ENCODE peak calls at places on chromosomes 5 and 9, in eight cellular contexts. One of them, this sample, is unnamed.

GRCh38 chr9:77707696-77708095 is 59.6 kb upstream of the GNA14 start:
- DNase-seq in cardiac muscle cell: no peak
- DNase-seq in endodermal cell: no peak
- DNase-seq in prostate gland: no peak
- DNase-seq in psoas muscle: peak; percentile 80
- DNase-seq in aorta: peak; percentile 88
- DNase-seq in astrocyte: peak; percentile 100
- DNase-seq in upper lobe of right lung: no peak
- DNase-seq in this sample: peak; percentile 67

GRCh38 chr5:56696900-56697299 is 118.4 kb upstream of the MAP3K1 start:
- DNase-seq in cardiac muscle cell: no peak
- DNase-seq in endodermal cell: no peak
- DNase-seq in prostate gland: no peak
- DNase-seq in psoas muscle: no peak
- DNase-seq in aorta: no peak
- DNase-seq in astrocyte: no peak
- DNase-seq in upper lobe of right lung: no peak
- DNase-seq in this sample: no peak

GRCh38 chr9:70257991-70258691 is 637 bp upstream of the SMC5 start:
- DNase-seq in cardiac muscle cell: peak; percentile 52
- DNase-seq in endodermal cell: peak; percentile 83
- DNase-seq in prostate gland: peak; percentile 78
- DNase-seq in psoas muscle: no peak
- DNase-seq in aorta: no peak
- DNase-seq in astrocyte: peak; percentile 57
- DNase-seq in upper lobe of right lung: peak; percentile 88
- DNase-seq in this sample: no peak

GRCh38 chr5:66015296-66015960 is 89.1 kb downstream of the ERBIN start:
- DNase-seq in cardiac muscle cell: no peak
- DNase-seq in endodermal cell: no peak
- DNase-seq in prostate gland: no peak
- DNase-seq in psoas muscle: no peak
- DNase-seq in aorta: no peak
- DNase-seq in astrocyte: no peak
- DNase-seq in upper lobe of right lung: no peak
- DNase-seq in this sample: no peak

GRCh38 chr9:132239999-132240859 is 78.4 kb downstream of the NTNG2 start:
- DNase-seq in cardiac muscle cell: peak; percentile 72
- DNase-seq in endodermal cell: peak; percentile 51
- DNase-seq in prostate gland: no peak
- DNase-seq in psoas muscle: peak; percentile 48
- DNase-seq in aorta: no peak
- DNase-seq in astrocyte: no peak
- DNase-seq in upper lobe of right lung: peak; percentile 64
- DNase-seq in this sample: no peak

GRCh38 chr5:57181151-57181550 is 7.3 kb downstream of the GPBP1 start:
- DNase-seq in cardiac muscle cell: no peak
- DNase-seq in endodermal cell: no peak
- DNase-seq in prostate gland: no peak
- DNase-seq in psoas muscle: no peak
- DNase-seq in aorta: no peak
- DNase-seq in astrocyte: no peak
- DNase-seq in upper lobe of right lung: no peak
- DNase-seq in this sample: no peak

GRCh38 chr9:97600531-97601227 is 32.5 kb downstream of the TSTD2 start:
- DNase-seq in cardiac muscle cell: no peak
- DNase-seq in endodermal cell: no peak
- DNase-seq in prostate gland: no peak
- DNase-seq in psoas muscle: no peak
- DNase-seq in aorta: no peak
- DNase-seq in astrocyte: no peak
- DNase-seq in upper lobe of right lung: no peak
- DNase-seq in this sample: no peak

GRCh38 chr5:142395334-142395733 is 70.5 kb upstream of the SPRY4 start:
- DNase-seq in cardiac muscle cell: no peak
- DNase-seq in endodermal cell: no peak
- DNase-seq in prostate gland: no peak
- DNase-seq in psoas muscle: no peak
- DNase-seq in aorta: no peak
- DNase-seq in astrocyte: no peak
- DNase-seq in upper lobe of right lung: no peak
- DNase-seq in this sample: no peak

GRCh38 chr5:130529716-130530485 is 625.6 kb downstream of the CHSY3 start:
- DNase-seq in cardiac muscle cell: no peak
- DNase-seq in endodermal cell: no peak
- DNase-seq in prostate gland: no peak
- DNase-seq in psoas muscle: no peak
- DNase-seq in aorta: no peak
- DNase-seq in astrocyte: no peak
- DNase-seq in upper lobe of right lung: peak; percentile 65
- DNase-seq in this sample: no peak

GRCh38 chr5:35717718-35718117 is 100.1 kb downstream of the SPEF2 start:
- DNase-seq in cardiac muscle cell: no peak
- DNase-seq in endodermal cell: peak; percentile 48
- DNase-seq in prostate gland: no peak
- DNase-seq in psoas muscle: no peak
- DNase-seq in aorta: no peak
- DNase-seq in astrocyte: no peak
- DNase-seq in upper lobe of right lung: no peak
- DNase-seq in this sample: no peak

GRCh38 chr5:32233220-32233695 is 59.1 kb upstream of the GOLPH3 start:
- DNase-seq in cardiac muscle cell: no peak
- DNase-seq in endodermal cell: no peak
- DNase-seq in prostate gland: no peak
- DNase-seq in psoas muscle: no peak
- DNase-seq in aorta: no peak
- DNase-seq in astrocyte: no peak
- DNase-seq in upper lobe of right lung: no peak
- DNase-seq in this sample: no peak
- H3K27ac ChIP-seq in cardiac muscle cell: no peak overlapping the region
- H3K27ac ChIP-seq in endodermal cell: no peak overlapping the region
- H3K27ac ChIP-seq in prostate gland: peak overlapping the region; percentile 91
- H3K27ac ChIP-seq in psoas muscle: no peak overlapping the region
- H3K27ac ChIP-seq in aorta: no peak overlapping the region
- H3K27ac ChIP-seq in astrocyte: peak overlapping the region; percentile 66
- H3K27ac ChIP-seq in upper lobe of right lung: peak overlapping the region; percentile 63
- H3K27ac ChIP-seq in this sample: peak overlapping the region; percentile 14

GRCh38 chr5:14174235-14174636 is 31.1 kb downstream of the TRIO start:
- DNase-seq in cardiac muscle cell: peak; percentile 42
- DNase-seq in endodermal cell: peak; percentile 80
- DNase-seq in prostate gland: no peak
- DNase-seq in psoas muscle: no peak
- DNase-seq in aorta: no peak
- DNase-seq in astrocyte: no peak
- DNase-seq in upper lobe of right lung: no peak
- DNase-seq in this sample: no peak
- H3K4me1 ChIP-seq in cardiac muscle cell: peaks cover 56% of the 10 kb centered on the region
- H3K4me1 ChIP-seq in endodermal cell: peaks cover 15% of the 10 kb centered on the region
- H3K4me1 ChIP-seq in prostate gland: no peaks in the 10 kb centered on the region
- H3K4me1 ChIP-seq in psoas muscle: peaks cover 62% of the 10 kb centered on the region
- H3K4me1 ChIP-seq in aorta: peaks cover 8% of the 10 kb centered on the region
- H3K4me1 ChIP-seq in astrocyte: peaks cover 69% of the 10 kb centered on the region
- H3K4me1 ChIP-seq in upper lobe of right lung: peaks cover 49% of the 10 kb centered on the region
- H3K4me1 ChIP-seq in this sample: peaks cover 13% of the 10 kb centered on the region

GRCh38 chr5:59830801-59831200 is 62.7 kb downstream of the PDE4D start:
- DNase-seq in cardiac muscle cell: no peak
- DNase-seq in endodermal cell: no peak
- DNase-seq in prostate gland: no peak
- DNase-seq in psoas muscle: no peak
- DNase-seq in aorta: no peak
- DNase-seq in astrocyte: no peak
- DNase-seq in upper lobe of right lung: no peak
- DNase-seq in this sample: no peak

GRCh38 chr5:59829389-59829788 is 64.1 kb downstream of the PDE4D start:
- DNase-seq in cardiac muscle cell: no peak
- DNase-seq in endodermal cell: no peak
- DNase-seq in prostate gland: no peak
- DNase-seq in psoas muscle: no peak
- DNase-seq in aorta: no peak
- DNase-seq in astrocyte: peak; percentile 94
- DNase-seq in upper lobe of right lung: no peak
- DNase-seq in this sample: no peak

GRCh38 chr5:59828623-59829022 is 64.9 kb downstream of the PDE4D start:
- DNase-seq in cardiac muscle cell: no peak
- DNase-seq in endodermal cell: no peak
- DNase-seq in prostate gland: no peak
- DNase-seq in psoas muscle: no peak
- DNase-seq in aorta: no peak
- DNase-seq in astrocyte: peak; percentile 83
- DNase-seq in upper lobe of right lung: no peak
- DNase-seq in this sample: no peak

GRCh38 chr5:59831341-59831989 is 62.1 kb downstream of the PDE4D start:
- DNase-seq in cardiac muscle cell: no peak
- DNase-seq in endodermal cell: no peak
- DNase-seq in prostate gland: no peak
- DNase-seq in psoas muscle: no peak
- DNase-seq in aorta: no peak
- DNase-seq in astrocyte: peak; percentile 53
- DNase-seq in upper lobe of right lung: no peak
- DNase-seq in this sample: no peak

GRCh38 chr5:59829922-59830321 is 63.6 kb downstream of the PDE4D start:
- DNase-seq in cardiac muscle cell: no peak
- DNase-seq in endodermal cell: no peak
- DNase-seq in prostate gland: no peak
- DNase-seq in psoas muscle: no peak
- DNase-seq in aorta: no peak
- DNase-seq in astrocyte: no peak
- DNase-seq in upper lobe of right lung: no peak
- DNase-seq in this sample: no peak
- H3K27ac ChIP-seq in cardiac muscle cell: no peak overlapping the region
- H3K27ac ChIP-seq in endodermal cell: no peak overlapping the region
- H3K27ac ChIP-seq in prostate gland: no peak overlapping the region
- H3K27ac ChIP-seq in psoas muscle: no peak overlapping the region
- H3K27ac ChIP-seq in aorta: no peak overlapping the region
- H3K27ac ChIP-seq in astrocyte: peak overlapping the region; percentile 13
- H3K27ac ChIP-seq in upper lobe of right lung: no peak overlapping the region
- H3K27ac ChIP-seq in this sample: no peak overlapping the region

DNA sequence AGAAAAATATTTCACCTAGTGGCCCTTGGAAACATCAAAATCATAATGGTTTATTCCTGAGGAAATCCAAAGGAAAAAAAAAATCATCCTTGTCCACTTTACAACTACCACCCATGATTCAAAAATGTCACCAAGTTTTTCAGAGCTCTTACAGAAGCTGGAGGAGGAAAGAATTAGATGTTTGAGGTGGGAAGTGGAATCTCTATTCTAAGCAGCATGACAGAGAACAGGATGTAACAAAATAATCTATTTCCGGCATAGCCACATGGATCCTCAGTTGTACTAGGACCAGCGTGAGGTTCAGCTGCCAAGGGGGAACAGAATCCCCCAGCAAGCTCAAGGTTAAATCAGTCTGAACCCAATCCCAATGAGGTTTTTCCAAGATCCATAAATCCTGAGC is 40.2 kb downstream of the FBXW11 start:
- DNase-seq in cardiac muscle cell: no peak
- DNase-seq in endodermal cell: no peak
- DNase-seq in prostate gland: no peak
- DNase-seq in psoas muscle: no peak
- DNase-seq in aorta: no peak
- DNase-seq in astrocyte: no peak
- DNase-seq in upper lobe of right lung: no peak
- DNase-seq in this sample: no peak
- H3K4me1 ChIP-seq in cardiac muscle cell: peaks cover 18% of the 10 kb centered on the region
- H3K4me1 ChIP-seq in endodermal cell: peaks cover 13% of the 10 kb centered on the region
- H3K4me1 ChIP-seq in prostate gland: no peaks in the 10 kb centered on the region
- H3K4me1 ChIP-seq in psoas muscle: peaks cover 50% of the 10 kb centered on the region
- H3K4me1 ChIP-seq in aorta: no peaks in the 10 kb centered on the region
- H3K4me1 ChIP-seq in astrocyte: peaks cover 3% of the 10 kb centered on the region
- H3K4me1 ChIP-seq in upper lobe of right lung: peaks cover 23% of the 10 kb centered on the region
- H3K4me1 ChIP-seq in this sample: peaks cover 9% of the 10 kb centered on the region